ENCODE peak calls at places on chromosomes 7 and 10, in four cellular contexts. One of them, this sample, is unnamed.

GRCh38 chr7:27099224-27099838 is 3.2 kb downstream of the HOXA2 start:
- DNase-seq in GM23338: peak
- DNase-seq in hepatocyte: no peak
- DNase-seq in fibroblast of lung: peak
- DNase-seq in this sample: no peak

GRCh38 chr10:77795426-77796055 is 131.0 kb downstream of the DLG5 start:
- DNase-seq in hepatocyte: no peak
- DNase-seq in GM23338: no peak
- DNase-seq in fibroblast of lung: no peak
- DNase-seq in this sample: no peak

GRCh38 chr10:86443936-86444335 is 77.3 kb upstream of the GRID1 start:
- DNase-seq in GM23338: no peak
- DNase-seq in fibroblast of lung: peak
- DNase-seq in hepatocyte: no peak
- DNase-seq in this sample: no peak

GRCh38 chr7:16078076-16078952 is 343.0 kb downstream of the CRPPA start:
- DNase-seq in fibroblast of lung: peak
- DNase-seq in GM23338: peak
- DNase-seq in hepatocyte: peak
- DNase-seq in this sample: no peak

GRCh38 chr7:138081868-138082267 is 5.6 kb downstream of the AKR1D1 start:
- DNase-seq in GM23338: no peak
- DNase-seq in fibroblast of lung: no peak
- DNase-seq in hepatocyte: no peak
- DNase-seq in this sample: peak

GRCh38 chr10:21494221-21495001 is 31.1 kb downstream of the SKIDA1 start:
- DNase-seq in fibroblast of lung: peak
- DNase-seq in GM23338: peak
- DNase-seq in hepatocyte: peak
- DNase-seq in this sample: peak

GRCh38 chr7:105792488-105793370 is 83.7 kb downstream of the ATXN7L1 start:
- DNase-seq in fibroblast of lung: no peak
- DNase-seq in GM23338: no peak
- DNase-seq in hepatocyte: no peak
- DNase-seq in this sample: no peak

GRCh38 chr7:117979954-117980497 is 106.8 kb upstream of the CTTNBP2 start:
- DNase-seq in GM23338: no peak
- DNase-seq in hepatocyte: no peak
- DNase-seq in fibroblast of lung: no peak
- DNase-seq in this sample: no peak

GRCh38 chr7:156735861-156736260 is 95.3 kb downstream of the RNF32 start:
- DNase-seq in hepatocyte: no peak
- DNase-seq in GM23338: no peak
- DNase-seq in fibroblast of lung: peak
- DNase-seq in this sample: no peak

GRCh38 chr7:69232445-69233376 is 365.6 kb upstream of the AUTS2 start:
- DNase-seq in GM23338: peak
- DNase-seq in fibroblast of lung: no peak
- DNase-seq in hepatocyte: no peak
- DNase-seq in this sample: no peak

GRCh38 chr7:2519119-2519930 is at the start of gene LFNG:
- DNase-seq in GM23338: peak
- DNase-seq in hepatocyte: peak
- DNase-seq in fibroblast of lung: peak
- DNase-seq in this sample: peak

GRCh38 chr7:6277476-6277875 is 5.1 kb upstream of the CYTH3 start:
- DNase-seq in hepatocyte: no peak
- DNase-seq in GM23338: no peak
- DNase-seq in fibroblast of lung: peak
- DNase-seq in this sample: no peak

GRCh38 chr7:12067156-12067831 is 143.8 kb upstream of the TMEM106B start:
- DNase-seq in GM23338: peak
- DNase-seq in hepatocyte: peak
- DNase-seq in fibroblast of lung: peak
- DNase-seq in this sample: no peak

GRCh38 chr7:91249506-91250233 is 14.6 kb upstream of the FZD1 start:
- DNase-seq in hepatocyte: no peak
- DNase-seq in GM23338: no peak
- DNase-seq in fibroblast of lung: peak
- DNase-seq in this sample: no peak

GRCh38 chr7:138167222-138167621 is 91.0 kb downstream of the AKR1D1 start:
- DNase-seq in fibroblast of lung: peak
- DNase-seq in hepatocyte: no peak
- DNase-seq in GM23338: peak
- DNase-seq in this sample: no peak

GRCh38 chr10:28781296-28781695 is 104.0 kb downstream of the BAMBI start:
- DNase-seq in GM23338: no peak
- DNase-seq in hepatocyte: no peak
- DNase-seq in fibroblast of lung: no peak
- DNase-seq in this sample: no peak

GRCh38 chr10:31362023-31362641 is 43.1 kb downstream of the ZEB1 start:
- DNase-seq in fibroblast of lung: no peak
- DNase-seq in hepatocyte: no peak
- DNase-seq in GM23338: no peak
- DNase-seq in this sample: no peak

GRCh38 chr10:18279202-18279601 is 139.0 kb downstream of the CACNB2 start:
- DNase-seq in fibroblast of lung: peak
- DNase-seq in GM23338: no peak
- DNase-seq in hepatocyte: no peak
- DNase-seq in this sample: no peak

GRCh38 chr7:21184956-21185355 is 242.9 kb upstream of the SP4 start:
- DNase-seq in GM23338: no peak
- DNase-seq in fibroblast of lung: no peak
- DNase-seq in hepatocyte: no peak
- DNase-seq in this sample: no peak

DNA sequence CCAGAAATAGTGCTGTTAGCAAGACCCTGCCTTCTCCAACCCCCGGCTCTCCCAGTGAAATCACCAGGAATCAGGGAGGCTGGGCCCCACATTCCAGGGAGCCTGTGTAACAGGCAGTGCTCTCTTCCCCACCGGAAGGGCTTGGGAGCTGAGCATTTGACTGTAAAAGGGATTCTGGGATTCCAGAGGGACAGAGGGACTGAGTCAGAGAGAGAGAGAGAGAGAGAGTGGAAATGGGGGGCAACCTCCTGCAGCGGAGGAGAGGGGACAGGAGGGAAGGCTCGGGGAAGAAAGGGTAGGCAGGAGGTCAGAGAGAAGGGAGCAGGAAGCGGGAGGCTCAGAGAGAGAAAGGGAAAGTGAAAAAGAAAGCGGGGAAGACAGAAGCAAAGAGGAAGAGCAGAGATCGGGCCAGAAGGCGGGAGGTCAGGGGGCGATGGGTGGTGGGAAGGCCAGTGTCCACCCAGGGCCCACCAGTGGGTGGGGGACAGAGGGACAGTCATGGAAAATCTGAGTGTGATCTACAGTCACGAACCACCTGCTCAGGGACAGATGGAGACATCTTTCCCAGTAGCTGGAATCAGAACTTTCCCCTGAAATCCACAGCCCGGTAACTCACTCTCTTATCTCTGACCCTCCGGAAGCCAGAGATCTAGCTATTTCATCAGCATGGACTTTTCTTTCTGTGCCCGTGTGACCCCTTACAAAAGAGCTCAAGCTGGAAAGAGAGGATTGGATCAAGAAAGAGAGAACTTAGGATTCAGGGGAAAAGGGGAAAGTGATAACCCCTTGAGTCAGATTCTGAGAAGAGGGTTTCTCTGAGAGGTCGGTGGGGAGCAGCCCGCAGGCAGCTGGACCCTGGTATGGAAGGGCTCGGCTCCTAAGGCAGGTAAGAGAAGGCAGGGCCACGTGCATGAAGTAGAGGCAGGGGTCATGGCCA is 4.6 kb upstream of the SERPINE1 start:
- DNase-seq in fibroblast of lung: peak
- DNase-seq in GM23338: peak
- DNase-seq in hepatocyte: peak
- DNase-seq in this sample: peak
- H3K4me3 ChIP-seq in fibroblast of lung: peak
- H3K4me3 ChIP-seq in GM23338: no peak
- H3K4me3 ChIP-seq in hepatocyte: no peak
- H3K4me3 ChIP-seq in this sample: peak

GRCh38 chr10:103759100-103759781 is 96.1 kb downstream of the SH3PXD2A start:
- DNase-seq in hepatocyte: peak
- DNase-seq in GM23338: no peak
- DNase-seq in fibroblast of lung: peak
- DNase-seq in this sample: peak
- H3K4me2 ChIP-seq in hepatocyte: no peak
- H3K4me2 ChIP-seq in GM23338: peak
- H3K4me2 ChIP-seq in fibroblast of lung: peak
- H3K4me2 ChIP-seq in this sample: peak

DNA sequence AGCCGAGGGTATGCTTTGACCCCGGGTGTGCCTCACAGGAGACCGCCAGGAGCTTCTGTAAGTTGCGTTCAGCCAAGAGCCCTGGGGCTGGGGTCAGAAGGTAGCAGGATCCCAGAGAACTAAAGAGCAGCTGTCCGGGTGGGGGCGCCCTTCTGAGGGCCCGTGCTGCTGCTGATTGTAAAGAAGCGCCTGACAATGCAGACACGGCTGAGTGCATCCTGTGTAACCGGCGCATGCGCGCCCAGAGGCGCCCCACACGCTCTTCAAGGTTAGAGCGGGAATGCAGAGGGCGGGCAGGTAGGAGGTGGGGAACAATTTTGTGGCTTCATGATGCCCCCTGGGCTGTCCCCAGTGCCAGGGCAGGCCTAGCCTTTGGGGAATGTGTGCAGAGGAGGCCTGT is 210.2 kb upstream of the CTBP2 start:
- DNase-seq in GM23338: peak
- DNase-seq in hepatocyte: peak
- DNase-seq in fibroblast of lung: no peak
- DNase-seq in this sample: no peak
- TF ChIP-seq CTCF in GM23338: peak
- TF ChIP-seq CTCF in hepatocyte: peak
- TF ChIP-seq CTCF in fibroblast of lung: no peak
- TF ChIP-seq CTCF in this sample: no peak

GRCh38 chr7:98423043-98423442 is 22.2 kb upstream of the BAIAP2L1 start:
- DNase-seq in hepatocyte: peak
- DNase-seq in GM23338: no peak
- DNase-seq in fibroblast of lung: peak
- DNase-seq in this sample: peak
- H3K4me3 ChIP-seq in hepatocyte: no peak
- H3K4me3 ChIP-seq in GM23338: no peak
- H3K4me3 ChIP-seq in fibroblast of lung: no peak
- H3K4me3 ChIP-seq in this sample: no peak

DNA sequence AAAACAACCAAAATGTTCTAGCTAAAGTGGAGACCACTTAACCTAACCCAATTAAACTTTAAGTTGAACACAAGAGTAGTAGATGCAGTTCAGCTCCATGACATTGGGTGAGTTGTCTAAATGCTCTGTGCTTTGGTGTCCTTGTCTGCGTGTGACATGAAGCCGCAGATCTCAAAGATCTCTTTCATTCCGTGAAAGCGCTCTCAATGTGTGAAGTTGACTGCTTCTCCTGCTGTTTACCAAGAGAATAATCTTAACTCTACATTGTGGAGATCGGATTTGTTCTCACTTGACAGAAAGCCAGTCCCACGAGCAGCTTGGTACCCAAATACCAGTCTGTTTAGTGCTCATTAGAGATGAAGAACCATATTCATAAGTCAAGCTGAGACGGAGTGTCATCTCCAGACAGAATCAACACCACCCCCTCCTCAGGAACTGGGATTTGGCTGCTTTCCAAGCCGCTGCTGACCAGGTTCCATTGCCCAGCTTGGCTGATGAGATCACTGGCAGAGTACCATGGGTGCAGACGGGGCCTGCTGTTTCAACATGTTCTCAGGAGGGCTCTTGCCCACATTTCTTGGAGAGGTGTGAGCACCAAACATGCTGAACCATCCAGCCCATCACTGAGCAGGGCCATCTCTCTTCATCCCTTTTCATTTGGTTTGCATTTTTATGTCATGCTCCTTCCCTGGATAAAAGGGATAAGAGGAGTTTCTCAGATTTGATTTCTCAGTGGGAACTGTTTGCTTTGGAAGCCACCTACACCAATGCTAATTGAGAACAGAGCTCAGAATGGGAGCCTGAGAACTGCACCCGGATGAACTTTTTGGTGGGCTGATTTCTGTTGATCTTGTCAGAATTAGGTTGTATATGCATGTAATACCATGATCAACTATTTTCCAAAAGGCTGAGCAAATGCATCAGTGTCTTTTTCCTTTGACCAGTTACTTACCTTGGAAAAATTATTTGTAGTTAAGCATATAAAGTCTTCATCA is 95.8 kb upstream of the AGBL3 start:
- DNase-seq in fibroblast of lung: peak
- DNase-seq in GM23338: no peak
- DNase-seq in hepatocyte: peak
- DNase-seq in this sample: no peak
- H3K4me2 ChIP-seq in fibroblast of lung: peak
- H3K4me2 ChIP-seq in GM23338: peak
- H3K4me2 ChIP-seq in hepatocyte: peak
- H3K4me2 ChIP-seq in this sample: peak

GRCh38 chr7:49638166-49638565 is 135.3 kb upstream of the VWC2 start:
- DNase-seq in GM23338: peak
- DNase-seq in fibroblast of lung: no peak
- DNase-seq in hepatocyte: no peak
- DNase-seq in this sample: no peak
- TF ChIP-seq CTCF in GM23338: peak
- TF ChIP-seq CTCF in fibroblast of lung: no peak
- TF ChIP-seq CTCF in hepatocyte: no peak
- TF ChIP-seq CTCF in this sample: no peak

GRCh38 chr10:59907537-59907917 is 1.2 kb upstream of the CCDC6 start:
- DNase-seq in hepatocyte: no peak
- DNase-seq in GM23338: no peak
- DNase-seq in fibroblast of lung: no peak
- DNase-seq in this sample: no peak
- H3K4me3 ChIP-seq in hepatocyte: peak
- H3K4me3 ChIP-seq in GM23338: peak
- H3K4me3 ChIP-seq in fibroblast of lung: peak
- H3K4me3 ChIP-seq in this sample: peak

DNA sequence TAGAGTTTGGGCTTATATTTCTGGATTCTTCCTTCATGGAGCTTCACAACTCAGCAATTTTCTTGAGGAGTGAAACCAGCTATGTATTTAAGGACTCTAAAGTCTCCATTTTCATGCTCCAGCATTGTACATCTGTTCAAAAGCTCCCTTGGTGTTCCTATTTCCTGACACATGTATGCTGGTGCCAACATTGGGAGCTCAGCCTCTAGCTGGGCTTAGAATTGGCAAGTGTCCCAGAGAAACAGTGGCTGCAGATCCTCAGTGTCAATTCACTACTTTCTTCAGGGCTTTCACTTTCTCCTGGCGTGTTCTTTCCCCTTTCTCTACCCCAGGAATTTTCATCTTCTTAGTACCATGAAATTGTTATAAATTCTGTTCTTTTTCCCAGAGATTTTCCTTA is 103.1 kb downstream of the ZNF467 start:
- DNase-seq in hepatocyte: peak
- DNase-seq in fibroblast of lung: peak
- DNase-seq in GM23338: no peak
- DNase-seq in this sample: peak
- H3K4me2 ChIP-seq in hepatocyte: no peak
- H3K4me2 ChIP-seq in fibroblast of lung: no peak
- H3K4me2 ChIP-seq in GM23338: no peak
- H3K4me2 ChIP-seq in this sample: peak

This sample was measured in osteoblast.